ENCODE peak calls at places on chromosomes 4 and X, in four cellular contexts. I, K, P and R are unnamed samples.

GRCh38 chr4:6087669-6088068 is 69.4 kb upstream of the C4orf50 start:
- DNase-seq in P (peak; percentile 39), I (no peak), K (peak; percentile 75), R (peak; percentile 74)

GRCh38 chr4:127922226-127922625 is 41.5 kb downstream of the PLK4 start:
- DNase-seq in P (no peak), K (no peak), I (no peak), R (no peak)

GRCh38 chr4:120406960-120407359 is 340.3 kb upstream of the MAD2L1 start:
- DNase-seq in I (no peak), K (no peak), P (no peak), R (no peak)

GRCh38 chrX:41827886-41828285 is 95.5 kb downstream of the CASK start:
- DNase-seq in P (no peak), I (no peak), K (no peak), R (no peak)

GRCh38 chrX:30654989-30655607 is 1.9 kb downstream of the GK start:
- DNase-seq in P (no peak), K (no peak), I (no peak), R (no peak)

GRCh38 chr4:110904435-110905050 is 281.7 kb upstream of the PITX2 start:
- DNase-seq in P (no peak), K (no peak), I (no peak), R (no peak)

GRCh38 chr4:71441186-71442169 is 102.7 kb downstream of the SLC4A4 start:
- DNase-seq in K (no peak), I (no peak), P (no peak), R (no peak)

GRCh38 chr4:119138046-119138445 is 2.4 kb downstream of the MYOZ2 start:
- DNase-seq in I (no peak), K (no peak), P (peak; percentile 23), R (no peak)

DNA sequence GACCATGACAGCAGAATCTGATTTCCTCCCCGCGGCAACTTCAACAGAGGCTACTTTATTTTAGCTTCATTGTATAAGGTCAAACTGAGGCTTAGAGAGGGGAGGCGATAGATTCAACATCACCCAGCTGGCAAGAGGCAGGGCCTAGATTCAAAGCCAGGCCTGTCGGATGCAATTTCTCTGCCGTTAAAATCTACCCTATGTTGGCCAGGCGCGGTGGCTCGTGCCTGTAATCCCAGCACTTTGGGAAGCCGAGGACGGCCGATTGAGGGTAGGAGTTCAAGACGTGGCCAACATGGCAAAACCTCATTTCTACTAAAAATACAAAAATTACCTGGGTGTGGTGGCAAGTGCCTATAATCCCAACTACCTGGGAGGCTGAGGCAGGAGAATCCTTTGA is 182.2 kb downstream of the BCOR start:
- DNase-seq in K (no peak), I (no peak), P (no peak), R (no peak)
- H3K9ac ChIP-seq in K (no peak overlapping the region), I (no peak overlapping the region), P (no peak overlapping the region), R (no peak overlapping the region)

DNA sequence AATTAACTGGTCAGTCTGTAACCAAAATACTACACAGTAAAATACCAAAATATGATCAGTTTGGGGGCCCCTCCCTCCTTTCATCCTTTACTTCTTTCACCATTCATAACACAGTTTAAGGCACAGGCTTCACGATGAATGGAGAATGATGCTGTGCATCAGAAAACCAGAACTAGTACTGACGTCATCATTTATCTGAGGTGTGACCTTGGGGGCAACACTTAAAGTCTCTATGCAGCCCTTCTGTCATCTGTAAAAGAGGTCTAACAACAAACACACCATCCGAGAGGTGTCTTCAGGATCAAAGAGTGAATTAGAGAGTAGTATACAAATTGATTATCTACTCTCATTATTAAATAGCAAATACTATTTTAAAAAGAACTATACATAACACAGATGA is 135.4 kb downstream of the SH3KBP1 start:
- DNase-seq in I (no peak), P (no peak), K (no peak), R (no peak)
- TF ChIP-seq SUZ12 in I (no peak), P (no peak), K (no peak), R (no peak)

DNA sequence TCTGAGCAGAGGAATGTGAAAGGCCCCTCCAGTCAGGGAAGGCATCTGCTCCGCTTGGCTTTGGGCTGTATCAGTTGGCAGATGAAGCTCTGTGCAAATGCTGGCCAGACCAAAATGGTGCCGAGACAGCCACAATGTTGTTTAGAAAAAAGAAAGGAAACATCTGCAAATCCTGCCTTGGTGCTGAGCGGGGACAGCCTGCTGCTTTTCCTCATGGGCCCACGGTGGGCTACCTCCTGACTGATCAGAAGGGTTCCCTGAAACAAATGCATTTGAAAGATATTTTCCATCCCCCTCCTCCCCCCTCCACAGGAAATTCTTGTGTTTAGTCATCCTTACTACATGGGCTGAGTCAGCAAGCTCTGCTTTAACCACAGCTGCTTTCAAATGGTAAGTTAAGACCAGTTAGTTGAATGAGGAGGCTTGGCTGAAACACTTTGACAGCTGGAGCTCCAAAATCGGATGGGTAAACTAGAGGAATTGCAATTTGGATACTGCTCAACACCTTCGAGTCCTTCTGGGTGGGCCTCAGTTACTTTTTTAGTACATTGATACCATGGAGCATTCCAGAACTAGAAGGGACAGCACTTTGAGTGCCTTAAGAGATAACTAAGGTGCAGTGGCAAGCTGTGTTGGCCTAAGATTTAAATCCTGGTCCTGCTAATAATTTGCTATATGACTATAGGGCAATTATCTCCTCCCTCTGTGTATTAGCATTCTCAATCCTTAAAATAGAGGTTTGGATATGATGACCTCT is 36.0 kb downstream of the PLAC1 start:
- DNase-seq in P (no peak), K (no peak), I (peak; percentile 35), R (peak; percentile 62)
- H3K9ac ChIP-seq in P (no peak overlapping the region), K (no peak overlapping the region), I (no peak overlapping the region), R (no peak overlapping the region)

GRCh38 chr4:87049508-87049907 is 114.7 kb downstream of the AFF1 start:
- DNase-seq in P (no peak), I (no peak), K (no peak), R (no peak)
- TF ChIP-seq SUZ12 in P (no peak), I (no peak), K (no peak), R (no peak)

DNA sequence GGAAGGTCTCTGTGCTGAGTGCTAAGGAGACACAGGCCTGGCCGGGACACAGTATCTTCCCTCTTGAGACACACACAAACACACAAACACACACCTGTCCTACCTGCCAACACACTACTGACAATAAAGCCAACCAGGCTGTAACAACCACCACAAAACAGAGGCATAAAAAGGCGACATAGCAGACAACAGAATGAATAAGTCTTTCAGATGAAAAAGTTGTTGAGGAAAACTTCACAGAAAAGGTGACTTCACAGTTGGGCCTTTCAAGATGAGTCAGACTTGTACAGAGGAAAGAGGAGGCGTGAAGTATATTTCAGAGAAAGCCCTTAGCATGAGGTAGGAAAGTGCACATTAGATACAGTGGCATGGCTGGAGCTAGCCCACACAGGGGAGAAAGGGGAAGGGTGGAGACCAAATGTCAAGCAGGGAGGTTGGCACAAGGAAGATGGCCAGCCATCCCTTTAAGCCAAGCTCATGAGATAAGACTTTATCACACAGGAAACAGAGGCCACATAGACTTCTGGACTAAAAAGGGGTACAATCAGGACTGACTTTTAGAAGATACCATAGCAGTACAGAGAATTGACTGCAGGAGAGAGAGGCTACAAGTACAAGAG is 54.0 kb downstream of the SLC9A7 start:
- DNase-seq in P (no peak), I (peak; percentile 83), K (no peak), R (no peak)
- H3K9ac ChIP-seq in P (no peak overlapping the region), I (peak overlapping the region; percentile 37), K (no peak overlapping the region), R (no peak overlapping the region)

DNA sequence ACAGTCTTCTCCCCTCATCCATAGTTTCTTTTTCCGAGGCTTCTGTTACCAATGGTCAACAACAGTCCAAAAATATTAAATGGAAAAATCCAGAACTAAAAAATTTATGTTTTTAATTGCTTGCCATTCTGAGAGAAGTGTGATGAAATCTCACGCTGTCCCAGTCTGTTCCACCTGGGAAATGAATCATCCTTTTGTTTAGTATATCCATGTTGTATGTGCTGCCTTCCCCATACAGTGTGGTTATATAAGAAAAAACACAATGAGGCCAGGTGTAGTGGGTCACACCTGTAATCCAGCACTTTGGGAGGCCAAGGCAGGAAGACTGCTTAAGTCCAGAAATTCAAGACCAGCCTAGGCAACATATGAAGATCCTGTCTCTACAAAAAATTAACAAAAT is 161.6 kb downstream of the CHIC2 start:
- DNase-seq in P (no peak), K (peak; percentile 14), I (no peak), R (no peak)
- TF ChIP-seq SUZ12 in P (no peak), K (no peak), I (no peak), R (no peak)

GRCh38 chr4:98524271-98524670 is 134.1 kb downstream of the TSPAN5 start:
- DNase-seq in I (no peak), P (no peak), K (no peak), R (no peak)
- H3K9ac ChIP-seq in I (no peak overlapping the region), P (no peak overlapping the region), K (no peak overlapping the region), R (no peak overlapping the region)